ENCODE peak calls at places on chromosomes 13 and 19, in seven cellular contexts. H, D, Q, N, E, T and W are unnamed samples.

GRCh38 chr13:51154029-51154555 is 43.0 kb upstream of the C13orf42 start:
- DNase-seq in T (no peak), N (peak), E (no peak), D (no peak), H (no peak), Q (peak), W (peak)

GRCh38 chr13:77740931-77741586 is 43.6 kb downstream of the SLAIN1 start:
- DNase-seq in Q (no peak), T (no peak), D (peak), E (no peak), N (no peak), H (no peak), W (no peak)

GRCh38 chr19:23526302-23526701 is 131.0 kb upstream of the ZNF91 start:
- DNase-seq in H (no peak), N (no peak), T (no peak), E (no peak), D (no peak), Q (no peak), W (no peak)

GRCh38 chr19:19126102-19126501 is 12.2 kb downstream of the TMEM161A start:
- DNase-seq in H (no peak), Q (no peak), E (no peak), N (no peak), D (no peak), T (no peak), W (no peak)

GRCh38 chr19:49492573-49493411 is 3.4 kb upstream of the RPS11 start:
- DNase-seq in D (no peak), T (no peak), Q (no peak), N (no peak), E (no peak), H (peak), W (no peak)

GRCh38 chr19:3982701-3983541 is 2.3 kb downstream of the EEF2 start:
- DNase-seq in H (no peak), N (peak), D (no peak), T (no peak), E (no peak), Q (peak), W (peak)

GRCh38 chr13:94217370-94217769 is 262.1 kb downstream of the DCT start:
- DNase-seq in Q (no peak), H (no peak), D (no peak), N (peak), E (no peak), T (no peak), W (no peak)

GRCh38 chr19:31350693-31351211 is 1.5 kb upstream of the TSHZ3 start:
- DNase-seq in N (peak), H (peak), Q (no peak), D (peak), T (no peak), E (no peak), W (peak)

GRCh38 chr19:18211683-18212082 is 7.8 kb upstream of the RAB3A start:
- DNase-seq in N (no peak), E (no peak), D (no peak), T (no peak), H (no peak), Q (no peak), W (no peak)

GRCh38 chr13:80498433-80498832 is 157.5 kb upstream of the SPRY2 start:
- DNase-seq in D (no peak), Q (no peak), H (no peak), E (no peak), T (no peak), N (no peak), W (no peak)

GRCh38 chr13:63873936-63874335 is 2458.3 kb upstream of the PCDH20 start:
- DNase-seq in N (no peak), D (no peak), E (no peak), T (no peak), Q (no peak), H (no peak), W (no peak)

GRCh38 chr19:43731854-43732253 is 16.0 kb downstream of the IRGC start:
- DNase-seq in T (no peak), D (no peak), N (no peak), E (no peak), Q (no peak), H (no peak), W (no peak)

GRCh38 chr13:111245781-111246384 is 74.6 kb upstream of the TEX29 start:
- DNase-seq in E (no peak), T (no peak), Q (no peak), N (peak), D (no peak), H (no peak), W (peak)

GRCh38 chr19:46614114-46614701 is 10.7 kb downstream of the PTGIR start:
- DNase-seq in E (peak), T (peak), Q (peak), D (peak), H (peak), N (peak), W (peak)

GRCh38 chr13:33441015-33441414 is 155.5 kb upstream of the STARD13 start:
- DNase-seq in T (no peak), D (no peak), H (no peak), N (no peak), Q (peak), E (no peak), W (no peak)

GRCh38 chr13:41145136-41145908 is 12.7 kb upstream of the KBTBD6 start:
- DNase-seq in Q (no peak), D (no peak), E (no peak), H (no peak), T (no peak), N (no peak), W (no peak)

GRCh38 chr13:98089826-98090225 is 53.1 kb upstream of the FARP1 start:
- DNase-seq in N (peak), Q (no peak), T (no peak), H (no peak), E (no peak), D (no peak), W (no peak)

GRCh38 chr13:85719749-85720148 is 79.5 kb downstream of the SLITRK6 start:
- DNase-seq in H (no peak), D (no peak), N (no peak), Q (no peak), E (no peak), T (no peak), W (no peak)

GRCh38 chr13:36096411-36097184 is 34.6 kb downstream of the DCLK1 start:
- DNase-seq in D (no peak), N (no peak), H (no peak), Q (no peak), T (no peak), E (no peak), W (no peak)

GRCh38 chr19:51690359-51691121 is 2.6 kb upstream of the SPACA6 start:
- DNase-seq in Q (peak), E (peak), T (peak), N (peak), D (peak), H (peak), W (peak)

GRCh38 chr13:112804374-112804773 is 114.5 kb downstream of the ATP11A start:
- DNase-seq in H (no peak), T (no peak), N (no peak), E (no peak), Q (no peak), D (no peak), W (no peak)

GRCh38 chr13:85798999-85799646 is at the start of gene SLITRK6:
- DNase-seq in H (no peak), E (no peak), N (no peak), Q (peak), T (no peak), D (peak), W (peak)